ENCODE peak calls at places on chromosomes 1 and 21, in nine cellular contexts. E is ovary, D is breast epithelium, C is HCT116, H is heart left ventricle, A is GM12878, Z is IMR-90, M is K562, R is uterus. G is an unnamed sample.

GRCh38 chr21:44911384-44912157 is 9.1 kb downstream of the ITGB2 start:
- DNase-seq in E (no peak), D (peak; percentile 86), C (no peak), H (peak; percentile 69), A (no peak), Z (no peak), M (peak; percentile 72), R (peak; percentile 31), G (peak; percentile 73)

GRCh38 chr1:89908294-89908992 is 86.5 kb upstream of the ZNF326 start:
- DNase-seq in E (no peak), D (no peak), C (no peak), H (peak; percentile 48), A (no peak), Z (no peak), M (no peak), R (no peak), G (no peak)

GRCh38 chr1:212797681-212798080 is 6.0 kb downstream of the TATDN3 start:
- DNase-seq in E (no peak), D (no peak), C (no peak), H (no peak), A (no peak), Z (peak; percentile 21), M (no peak), R (no peak), G (no peak)

GRCh38 chr21:37658994-37659458 is 257.2 kb downstream of the KCNJ6 start:
- DNase-seq in E (peak; percentile 12), D (peak; percentile 32), C (no peak), H (no peak), A (no peak), Z (peak; percentile 72), M (peak; percentile 43), R (peak; percentile 73), G (no peak)

GRCh38 chr1:6794164-6794563 is 8.9 kb downstream of the CAMTA1 start:
- DNase-seq in E (no peak), D (no peak), C (peak; percentile 26), H (no peak), A (no peak), Z (peak; percentile 74), M (no peak), R (no peak), G (no peak)

GRCh38 chr1:28136636-28137613 is 39.6 kb downstream of the PTAFR start:
- DNase-seq in E (no peak), D (no peak), C (no peak), H (no peak), A (no peak), Z (peak; percentile 51), M (no peak), R (no peak), G (no peak)

GRCh38 chr1:82284213-82284612 is 483.5 kb downstream of the ADGRL2 start:
- DNase-seq in E (no peak), D (no peak), C (no peak), H (no peak), A (no peak), Z (no peak), M (no peak), R (no peak), G (no peak)

GRCh38 chr1:12594966-12595838 is 22.8 kb downstream of the DHRS3 start:
- DNase-seq in E (peak; percentile 79), D (peak; percentile 89), C (no peak), H (peak; percentile 80), A (no peak), Z (peak; percentile 59), M (no peak), R (peak; percentile 58), G (peak; percentile 61)

GRCh38 chr21:44700101-44701022 is 3.4 kb downstream of the KRTAP10-12 start:
- DNase-seq in E (no peak), D (peak; percentile 2), C (no peak), H (no peak), A (no peak), Z (no peak), M (no peak), R (no peak), G (peak; percentile 45)

DNA sequence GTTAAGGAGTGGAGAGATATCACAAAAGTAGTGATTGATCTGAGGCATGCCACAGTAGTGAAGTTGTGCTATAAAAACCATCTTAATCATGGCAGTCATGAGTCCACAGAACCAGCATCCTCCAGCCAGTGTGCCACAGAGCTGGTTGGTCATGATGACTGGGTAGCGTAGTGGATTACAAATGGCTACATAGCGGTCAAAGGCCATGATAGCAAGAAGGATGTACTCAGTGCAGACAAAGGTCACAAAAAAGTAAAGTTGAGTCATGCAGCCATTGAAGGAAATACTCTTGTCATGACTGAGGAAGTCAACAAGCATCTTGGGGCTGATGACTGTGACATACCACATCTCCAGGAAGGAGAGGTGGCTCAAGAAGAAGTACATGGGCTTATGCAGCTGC is 6.7 kb downstream of the OR6Y1 start:
- DNase-seq in E (no peak), D (no peak), C (no peak), H (no peak), A (no peak), Z (no peak), M (no peak), R (no peak), G (no peak)
- TF ChIP-seq POLR2A in E (no peak), D (no peak), C (no peak), H (no peak), A (no peak), Z (no peak), M (no peak), R (no peak), G (no peak)

DNA sequence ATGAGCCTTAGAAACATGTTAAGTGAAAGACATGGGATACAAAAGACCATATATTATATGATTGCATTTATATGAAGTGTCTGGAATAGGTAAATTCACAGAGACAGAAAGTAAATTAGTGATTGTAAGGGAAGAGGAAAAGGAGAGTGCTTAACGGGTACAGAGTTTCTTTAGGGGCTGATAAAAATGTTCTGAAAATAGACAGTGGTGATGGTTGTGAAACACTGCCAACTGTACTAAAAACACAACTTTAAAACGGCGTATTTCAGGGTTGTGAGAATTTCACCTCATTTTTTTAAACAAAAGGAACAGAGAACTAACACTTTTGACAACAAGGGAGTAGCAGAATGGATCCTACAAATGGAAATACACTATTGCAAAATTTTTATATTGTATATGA is 13.4 kb downstream of the COP1 start:
- DNase-seq in E (no peak), D (no peak), C (no peak), H (no peak), A (no peak), Z (no peak), M (no peak), R (no peak), G (no peak)
- H3K4me3 ChIP-seq in E (no peak overlapping the region), D (no peak overlapping the region), C (no peak overlapping the region), H (no peak overlapping the region), A (no peak overlapping the region), Z (no peak overlapping the region), M (no peak overlapping the region), R (no peak overlapping the region), G (no peak overlapping the region)

DNA sequence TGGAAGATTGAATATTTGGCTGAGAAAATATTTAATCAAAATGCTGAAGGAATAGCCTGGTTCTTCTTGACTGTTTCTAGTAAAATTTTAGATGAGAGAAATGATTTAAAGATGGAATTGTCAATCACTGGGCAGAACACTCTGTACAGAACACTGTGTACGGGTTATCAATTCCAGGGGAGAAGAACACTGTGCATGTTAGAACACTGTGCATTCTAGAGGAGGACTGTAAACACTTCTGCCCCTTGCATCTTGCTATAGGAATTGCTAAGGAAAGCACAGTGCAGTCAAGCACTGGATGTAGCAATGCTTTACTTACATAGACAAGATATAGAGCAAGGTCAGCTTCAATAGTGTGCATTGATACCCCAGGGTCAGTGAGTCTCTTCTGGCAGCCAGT is 98.7 kb downstream of the RWDD3 start:
- DNase-seq in E (no peak), D (no peak), C (no peak), H (no peak), A (no peak), Z (no peak), M (no peak), R (no peak), G (no peak)
- TF ChIP-seq CTCF in E (no peak), D (no peak), C (no peak), H (no peak), A (no peak), Z (no peak), M (no peak), R (no peak), G (no peak)

GRCh38 chr1:62436466-62437272 is at the start of gene USP1:
- DNase-seq in E (peak; percentile 97), D (peak; percentile 99), C (peak; percentile 99), H (peak; percentile 99), A (peak; percentile 99), Z (peak; percentile 100), M (peak; percentile 95), R (peak; percentile 99), G (peak; percentile 99)
- TF ChIP-seq POLR2A in E (peak; percentile 24), D (no peak), C (peak; percentile 65), H (no peak), A (peak; percentile 92), Z (peak; percentile 41), M (peak; percentile 85), R (peak; percentile 49), G (no peak)